ENCODE peak calls at places on chromosomes 1 and 21, in ten cellular contexts. L is astrocyte of the spinal cord; G is central memory CD4-positive, alpha-beta T cell; D is activated T-cell treated with anti-CD3 and anti-CD28 coated beads for 1 hour; N is T-helper 9 cell; A is right cardiac atrium; W is activated effector memory CD4-positive, alpha-beta T cell treated with anti-CD3 and anti-CD28 coated beads, Interleukin-2, amount 50 U/mL, for 16 hours; B is activated CD4-positive, alpha-beta T cell treated with anti-CD3 and anti-CD28 coated beads, Interleukin-2, amount 10 ng/mL, durations not matched to agents 7 days and 5 days; R is cardiac fibroblast; S is SHP77. Q is an unnamed sample.

GRCh38 chr1:85801520-85801919 is 93.3 kb upstream of the ZNHIT6 start:
- DNase-seq in R (peak; percentile 6), D (no peak), B (no peak), N (no peak), S (no peak), A (no peak), L (no peak), G (no peak), W (no peak), Q (peak; percentile 22)

GRCh38 chr21:15281714-15282113 is 216.9 kb upstream of the NRIP1 start:
- DNase-seq in L (no peak), D (no peak), A (no peak), N (no peak), W (no peak), S (no peak), B (no peak), R (no peak), G (no peak), Q (no peak)

GRCh38 chr1:227887697-227888403 is 59.9 kb downstream of the WNT9A start:
- DNase-seq in W (peak; percentile 76), D (no peak), S (no peak), R (peak; percentile 47), G (peak; percentile 31), B (no peak), N (no peak), L (peak; percentile 21), A (peak; percentile 94), Q (no peak)

GRCh38 chr1:919271-919872 is 4.4 kb upstream of the SAMD11 start:
- DNase-seq in W (no peak), A (peak; percentile 72), D (no peak), G (no peak), S (no peak), N (no peak), L (no peak), B (no peak), R (no peak), Q (no peak)

GRCh38 chr1:46159516-46159915 is 15.4 kb upstream of the TSPAN1 start:
- DNase-seq in G (no peak), W (no peak), N (no peak), A (no peak), D (no peak), R (no peak), L (no peak), B (no peak), S (no peak), Q (no peak)

GRCh38 chr1:30538226-30538625 is 185.2 kb downstream of the MATN1 start:
- DNase-seq in L (no peak), B (no peak), S (no peak), A (no peak), W (no peak), R (no peak), N (no peak), G (no peak), D (no peak), Q (no peak)

GRCh38 chr1:246219508-246220030 is 287.5 kb downstream of the SMYD3 start:
- DNase-seq in L (no peak), B (no peak), N (no peak), D (no peak), S (peak; percentile 98), G (no peak), R (no peak), W (no peak), A (no peak), Q (peak; percentile 18)

GRCh38 chr1:35644204-35644603 is 2.9 kb upstream of the PSMB2 start:
- DNase-seq in S (peak; percentile 13), A (no peak), W (no peak), L (no peak), R (no peak), B (no peak), D (no peak), G (no peak), N (no peak), Q (no peak)

GRCh38 chr1:167563579-167564246 is 10.2 kb upstream of the CREG1 start:
- DNase-seq in A (peak; percentile 49), L (no peak), B (no peak), N (no peak), R (no peak), S (peak; percentile 54), W (no peak), D (no peak), G (no peak), Q (no peak)

GRCh38 chr21:42367379-42368165 is 1.2 kb upstream of the TFF1 start:
- DNase-seq in N (no peak), D (no peak), A (no peak), W (no peak), S (no peak), L (no peak), R (no peak), G (no peak), B (no peak), Q (no peak)

GRCh38 chr1:205488074-205488723 is 16.3 kb upstream of the CDK18 start:
- DNase-seq in N (no peak), S (peak; percentile 64), L (peak; percentile 52), R (peak; percentile 79), D (no peak), W (peak; percentile 71), A (peak; percentile 69), G (peak; percentile 14), B (peak; percentile 54), Q (no peak)

GRCh38 chr1:216535059-216535458 is 111.8 kb upstream of the USH2A start:
- DNase-seq in A (no peak), D (no peak), R (no peak), N (no peak), L (no peak), S (no peak), G (no peak), B (no peak), W (no peak), Q (no peak)